ENCODE peak calls at places on chromosomes 13 and 19, in nine cellular contexts. A, B, V, J, L, C, W, E and U are unnamed samples.

GRCh38 chr19:16521715-16522289 is 20.4 kb downstream of the CHERP start:
- DNase-seq in W (no peak), C (no peak), V (no peak), E (no peak), B (no peak), J (no peak), A (no peak), L (no peak), U (no peak)

GRCh38 chr13:27044837-27045570 is 126.6 kb downstream of the USP12 start:
- DNase-seq in L (no peak), A (no peak), B (no peak), E (no peak), V (no peak), C (no peak), W (no peak), J (peak), U (no peak)

GRCh38 chr13:46382224-46382623 is 4.8 kb downstream of the RUBCNL start:
- DNase-seq in V (no peak), J (peak), W (no peak), E (no peak), B (no peak), L (no peak), C (no peak), A (no peak), U (no peak)

GRCh38 chr19:14554382-14554812 is 17.5 kb downstream of the NDUFB7 start:
- DNase-seq in W (no peak), A (peak), L (no peak), C (no peak), B (no peak), V (no peak), J (no peak), E (no peak), U (no peak)

GRCh38 chr19:18865973-18866799 is 29.8 kb downstream of the CERS1 start:
- DNase-seq in B (peak), L (peak), V (peak), C (peak), E (no peak), J (peak), A (peak), W (peak), U (peak)

GRCh38 chr19:9342610-9343304 is 18.8 kb downstream of the ZNF559 start:
- DNase-seq in B (no peak), J (no peak), W (no peak), V (no peak), E (no peak), A (no peak), L (no peak), C (no peak), U (no peak)

GRCh38 chr19:1767464-1767933 is 14.2 kb downstream of the ONECUT3 start:
- DNase-seq in B (peak), W (peak), C (peak), V (no peak), A (peak), J (peak), E (no peak), L (peak), U (peak)

GRCh38 chr13:112254061-112254818 is 121.9 kb upstream of the SPACA7 start:
- DNase-seq in V (no peak), J (no peak), E (no peak), B (no peak), L (no peak), C (no peak), W (no peak), A (no peak), U (no peak)

GRCh38 chr13:34733720-34734119 is 208.3 kb upstream of the NBEA start:
- DNase-seq in J (no peak), V (no peak), C (peak), L (peak), E (no peak), B (no peak), A (peak), W (no peak), U (no peak)

GRCh38 chr13:37995052-37995451 is 125.5 kb upstream of the TRPC4 start:
- DNase-seq in V (peak), J (no peak), L (peak), B (no peak), E (no peak), W (no peak), C (no peak), A (peak), U (no peak)

GRCh38 chr19:43351998-43352746 is 1.3 kb upstream of the CD177 start:
- DNase-seq in V (no peak), B (no peak), C (no peak), L (no peak), E (no peak), W (no peak), J (no peak), A (no peak), U (no peak)

GRCh38 chr19:3642987-3643386 is 16.4 kb upstream of the CACTIN start:
- DNase-seq in V (no peak), J (peak), L (no peak), A (no peak), B (no peak), E (peak), W (no peak), C (no peak), U (no peak)

GRCh38 chr19:7494416-7495098 is 5.7 kb upstream of the PEX11G start:
- DNase-seq in C (peak), W (peak), V (peak), J (no peak), L (peak), A (no peak), B (no peak), E (no peak), U (peak)

GRCh38 chr13:98972627-98973026 is 5.2 kb downstream of the DOCK9 start:
- DNase-seq in C (no peak), W (no peak), B (no peak), A (no peak), V (peak), J (no peak), L (peak), E (peak), U (no peak)

GRCh38 chr13:52599853-52600603 is 42.2 kb upstream of the HNRNPA1L2 start:
- DNase-seq in L (peak), B (no peak), E (peak), J (peak), W (peak), C (peak), V (no peak), A (peak), U (peak)

GRCh38 chr19:30785728-30786127 is 413.5 kb downstream of the ZNF536 start:
- DNase-seq in V (no peak), B (no peak), C (no peak), W (no peak), L (no peak), J (no peak), E (no peak), A (no peak), U (no peak)

GRCh38 chr19:10102787-10103236 is 334 bp upstream of the ANGPTL6 start:
- DNase-seq in B (no peak), L (no peak), C (no peak), J (peak), V (no peak), A (no peak), W (no peak), E (no peak), U (no peak)

GRCh38 chr13:94703721-94704314 is 8.5 kb downstream of the SOX21 start:
- DNase-seq in L (no peak), B (no peak), J (no peak), W (no peak), V (no peak), E (no peak), A (no peak), C (no peak), U (no peak)

GRCh38 chr13:66425741-66426140 is 804.4 kb downstream of the PCDH9 start:
- DNase-seq in B (no peak), W (no peak), J (no peak), C (peak), E (no peak), A (peak), V (peak), L (no peak), U (no peak)

GRCh38 chr13:99198630-99199029 is 2.0 kb upstream of the UBAC2 start:
- DNase-seq in E (no peak), J (no peak), A (no peak), C (no peak), B (no peak), L (no peak), V (no peak), W (no peak), U (no peak)

GRCh38 chr19:370641-371330 is 26.2 kb upstream of the MIER2 start:
- DNase-seq in L (no peak), W (no peak), E (no peak), B (no peak), A (no peak), J (no peak), C (no peak), V (no peak), U (no peak)

GRCh38 chr19:9914001-9914314 is 22.4 kb downstream of the OLFM2 start:
- DNase-seq in V (no peak), J (no peak), B (peak), C (no peak), W (no peak), E (no peak), L (no peak), A (no peak), U (no peak)

GRCh38 chr13:109272595-109273325 is 513.6 kb downstream of the IRS2 start:
- DNase-seq in E (no peak), A (peak), B (no peak), J (no peak), V (peak), W (no peak), L (peak), C (no peak), U (no peak)

GRCh38 chr19:33624586-33625153 is 2.9 kb downstream of the CHST8 start:
- DNase-seq in W (no peak), J (no peak), A (no peak), V (no peak), B (no peak), C (no peak), L (no peak), E (no peak), U (no peak)

GRCh38 chr19:896434-896833 is 3.1 kb downstream of the RNU6-9 start:
- DNase-seq in E (no peak), J (no peak), L (no peak), V (no peak), W (no peak), A (no peak), C (no peak), B (no peak), U (no peak)

GRCh38 chr13:97223711-97224461 is 1.8 kb downstream of the MBNL2 start:
- DNase-seq in E (no peak), B (peak), V (peak), W (peak), C (peak), A (peak), L (peak), J (peak), U (no peak)

GRCh38 chr19:18366027-18366435 is 19.9 kb upstream of the GDF15 start:
- DNase-seq in C (peak), E (no peak), B (no peak), A (peak), V (no peak), J (no peak), L (no peak), W (no peak), U (no peak)

GRCh38 chr19:3420909-3421619 is 54.7 kb downstream of the NFIC start:
- DNase-seq in C (no peak), L (no peak), A (no peak), V (no peak), W (no peak), E (no peak), B (no peak), J (no peak), U (no peak)

GRCh38 chr19:17946965-17947784 is 14.4 kb downstream of the CCDC124 start:
- DNase-seq in E (no peak), L (no peak), J (no peak), B (no peak), A (no peak), W (no peak), C (no peak), V (no peak), U (peak)

GRCh38 chr19:39126312-39126561 is 651 bp downstream of the PAK4 start:
- DNase-seq in B (no peak), L (no peak), A (no peak), W (no peak), J (no peak), C (no peak), E (no peak), V (no peak), U (no peak)

GRCh38 chr19:15265849-15266248 is 33.6 kb upstream of the EPHX3 start:
- DNase-seq in V (peak), E (no peak), W (peak), B (no peak), C (peak), A (peak), L (peak), J (no peak), U (no peak)

GRCh38 chr13:62119739-62120700 is 704.4 kb upstream of the PCDH20 start:
- DNase-seq in C (peak), W (no peak), E (no peak), L (peak), V (no peak), J (peak), B (peak), A (peak), U (no peak)

GRCh38 chr19:35484637-35485036 is 5.6 kb downstream of the KRTDAP start:
- DNase-seq in A (no peak), C (no peak), B (no peak), E (no peak), V (no peak), L (no peak), J (peak), W (no peak), U (no peak)

GRCh38 chr19:52191374-52191773 is 1.5 kb downstream of the PPP2R1A start:
- DNase-seq in W (no peak), B (no peak), V (no peak), L (no peak), C (no peak), A (no peak), J (peak), E (no peak), U (no peak)

GRCh38 chr19:52191951-52192350 is 2.1 kb downstream of the PPP2R1A start:
- DNase-seq in B (no peak), W (peak), J (peak), C (no peak), L (no peak), V (no peak), E (no peak), A (no peak), U (no peak)

GRCh38 chr19:52190679-52191293 is 934 bp downstream of the PPP2R1A start:
- DNase-seq in J (peak), L (peak), W (peak), A (peak), B (no peak), V (peak), E (peak), C (peak), U (peak)

GRCh38 chr19:52188822-52189744 is 769 bp upstream of the PPP2R1A start:
- DNase-seq in W (no peak), V (peak), B (no peak), E (peak), J (no peak), C (no peak), A (no peak), L (no peak), U (peak)

DNA sequence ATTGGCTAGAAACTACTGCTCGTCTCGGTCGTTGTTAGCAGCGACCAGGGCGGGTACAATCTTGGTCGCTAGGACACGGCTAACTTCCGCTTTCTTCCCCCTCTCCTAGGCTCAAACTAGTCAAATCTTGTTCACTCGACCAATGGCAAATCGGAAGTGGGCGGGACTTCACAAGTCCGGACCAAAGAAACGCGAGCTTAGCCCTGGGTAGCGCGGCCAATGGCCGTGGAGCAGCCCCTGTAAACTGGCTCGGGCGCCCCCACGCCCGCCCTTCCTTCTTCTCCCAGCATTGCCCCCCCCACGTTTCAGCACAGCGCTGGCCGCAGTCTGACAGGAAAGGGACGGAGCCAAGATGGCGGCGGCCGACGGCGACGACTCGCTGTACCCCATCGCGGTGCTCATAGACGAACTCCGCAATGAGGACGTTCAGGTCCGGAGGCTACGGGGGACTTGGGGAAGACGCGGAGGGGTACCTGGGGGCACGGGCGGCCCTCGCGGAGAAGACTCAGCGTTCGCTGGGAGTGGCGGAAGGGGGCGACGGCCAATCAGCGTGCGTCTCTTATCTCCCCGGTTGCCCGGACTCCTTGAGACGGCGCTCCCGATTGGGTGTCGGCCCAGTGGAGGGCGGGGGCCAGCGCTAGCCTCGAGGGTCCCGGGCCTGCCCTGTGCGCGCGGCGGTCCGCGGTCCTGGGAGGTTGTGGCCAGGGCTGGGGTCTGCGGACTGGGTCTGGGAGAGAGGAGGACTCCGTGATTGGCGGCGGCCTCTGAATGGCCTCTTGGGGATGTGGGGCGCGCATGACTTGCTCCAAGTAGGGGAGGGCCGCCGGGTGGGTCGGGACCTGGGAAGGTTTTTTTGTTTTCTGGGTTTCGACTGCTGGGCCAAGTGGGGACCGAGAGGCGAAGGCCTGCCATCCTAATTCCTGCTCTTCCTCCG is at the start of gene PPP2R1A:
- DNase-seq in C (peak), L (peak), J (peak), W (peak), V (peak), A (peak), E (peak), B (peak), U (peak)
- TF ChIP-seq CTCF in C (no peak), L (no peak), J (no peak), W (no peak), V (no peak), A (no peak), E (no peak), B (no peak), U (no peak)

DNA sequence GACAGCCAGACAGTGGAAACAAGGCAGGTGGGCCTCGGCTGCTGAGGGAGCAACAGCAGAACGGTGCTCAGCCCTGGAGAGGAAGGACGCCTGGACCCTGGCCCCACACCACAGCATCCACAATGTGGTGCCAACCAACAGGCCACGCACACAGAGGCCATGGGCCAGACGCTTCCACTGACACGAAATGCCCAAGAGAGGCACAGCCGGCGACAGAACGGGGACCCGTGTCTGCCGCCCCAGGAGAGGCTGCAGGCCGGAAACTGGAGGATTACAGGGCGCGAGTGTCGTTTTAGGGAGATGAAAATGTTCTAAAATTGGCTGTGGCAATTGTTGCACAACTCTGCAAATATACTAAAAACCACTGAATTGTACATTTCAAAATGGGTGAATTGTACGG is 69.7 kb downstream of the RASA3 start:
- DNase-seq in J (no peak), A (no peak), W (no peak), V (no peak), E (no peak), L (peak), C (no peak), B (no peak), U (no peak)
- TF ChIP-seq CTCF in J (no peak), A (no peak), W (no peak), V (no peak), E (no peak), L (no peak), C (no peak), B (no peak), U (no peak)

DNA sequence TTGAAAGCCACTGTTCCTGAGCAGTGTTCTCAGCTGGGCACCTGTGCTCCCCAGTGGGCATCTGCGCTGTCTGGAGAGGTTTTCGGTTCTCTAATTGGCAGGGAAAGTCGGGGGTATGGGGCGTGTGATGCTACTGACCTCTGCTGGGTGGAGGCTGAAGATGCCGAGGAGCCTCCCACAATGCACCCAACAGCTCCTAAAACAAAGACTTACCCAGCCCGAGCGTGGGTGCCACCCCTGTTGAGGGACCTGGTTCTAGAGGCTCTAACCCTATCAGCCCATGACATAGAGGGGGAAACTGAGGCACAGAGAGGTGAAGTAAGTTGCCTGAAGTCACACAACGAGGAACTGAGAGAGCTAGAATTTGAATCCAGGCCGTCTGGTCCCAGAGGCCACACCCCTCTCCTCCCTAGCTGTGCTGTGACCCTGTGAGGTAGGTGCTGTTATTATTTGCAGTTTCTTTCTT is 2.3 kb downstream of the SPACA4 start:
- DNase-seq in J (peak), V (peak), E (no peak), A (peak), B (peak), W (no peak), C (peak), L (peak), U (no peak)
- TF ChIP-seq CTCF in J (peak), V (peak), E (peak), A (peak), B (peak), W (peak), C (peak), L (peak), U (peak)

GRCh38 chr13:33487575-33488243 is 202.2 kb upstream of the STARD13 start:
- DNase-seq in V (no peak), J (peak), B (no peak), L (peak), A (peak), W (peak), E (no peak), C (peak), U (no peak)
- TF ChIP-seq CTCF in V (peak), J (peak), B (no peak), L (peak), A (no peak), W (peak), E (peak), C (peak), U (no peak)